ENCODE peak calls at places on chromosomes 3 and 15, in four cellular contexts. L is GM12878, M is A549, S is K562. Y is an unnamed sample.

GRCh38 chr3:193248848-193249468 is 7.9 kb downstream of the PLAAT1 start:
- DNase-seq in L (no peak), M (no peak), S (no peak), Y (no peak)

GRCh38 chr15:87120555-87120954 is 1040.9 kb downstream of the AGBL1 start:
- DNase-seq in M (no peak), L (no peak), S (no peak), Y (no peak)

GRCh38 chr3:100264242-100264641 is 3.5 kb downstream of the TBC1D23 start:
- DNase-seq in S (no peak), L (no peak), M (no peak), Y (no peak)

GRCh38 chr3:195250473-195251251 is 20.3 kb downstream of the XXYLT1 start:
- DNase-seq in L (no peak), S (no peak), M (no peak), Y (no peak)

GRCh38 chr3:195907730-195908438 is 467 bp downstream of the TNK2 start:
- DNase-seq in S (peak; percentile 54), L (peak; percentile 38), M (peak; percentile 32), Y (no peak)

GRCh38 chr3:124149774-124150173 is 157.8 kb upstream of the ROPN1 start:
- DNase-seq in L (no peak), S (no peak), M (no peak), Y (no peak)

GRCh38 chr3:157175678-157176077 is 15.7 kb upstream of the CCNL1 start:
- DNase-seq in S (peak; percentile 38), M (peak; percentile 26), L (no peak), Y (no peak)

GRCh38 chr3:111035316-111035715 is 36.3 kb upstream of the NECTIN3 start:
- DNase-seq in L (no peak), M (no peak), S (no peak), Y (no peak)

GRCh38 chr3:156431334-156432121 is 123.4 kb downstream of the SSR3 start:
- DNase-seq in L (no peak), M (no peak), S (no peak), Y (no peak)

GRCh38 chr3:184884359-184885017 is 72.5 kb downstream of the VPS8 start:
- DNase-seq in S (no peak), M (no peak), L (peak; percentile 55), Y (no peak)

GRCh38 chr3:134754768-134755559 is 40.1 kb upstream of the EPHB1 start:
- DNase-seq in L (no peak), M (peak; percentile 19), S (peak; percentile 39), Y (peak; percentile 29)

GRCh38 chr15:45157974-45158373 is 28.2 kb downstream of the DUOX1 start:
- DNase-seq in M (no peak), S (no peak), L (no peak), Y (no peak)

GRCh38 chr3:43161684-43162512 is 56.0 kb upstream of the POMGNT2 start:
- DNase-seq in S (no peak), M (peak; percentile 31), L (no peak), Y (peak; percentile 24)
- TF ChIP-seq POLR2AphosphoS2 in S (no peak), M (no peak), L (no peak), Y (no peak)

DNA sequence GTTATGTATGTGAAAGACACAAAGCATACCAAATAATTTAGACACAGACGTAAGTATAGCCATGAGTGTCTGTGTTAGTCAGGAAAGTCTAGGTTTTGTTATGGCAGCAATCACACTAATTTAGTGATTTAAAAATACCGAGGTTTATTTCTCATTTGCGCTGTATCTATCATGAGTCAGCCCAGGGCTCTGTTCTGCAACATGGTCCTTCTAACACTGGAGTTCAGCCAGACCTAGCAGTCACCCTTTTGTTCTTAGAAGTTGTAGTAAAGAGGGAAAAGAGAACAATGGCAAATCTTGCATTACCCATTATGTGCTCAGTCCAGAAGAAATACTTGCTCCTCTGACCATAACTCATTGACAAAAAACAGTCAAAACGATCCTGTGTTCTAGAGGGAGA is 311.5 kb downstream of the NLGN1 start:
- DNase-seq in M (no peak), S (no peak), L (no peak), Y (no peak)
- TF ChIP-seq POLR2AphosphoS2 in M (no peak), S (no peak), L (no peak), Y (no peak)

DNA sequence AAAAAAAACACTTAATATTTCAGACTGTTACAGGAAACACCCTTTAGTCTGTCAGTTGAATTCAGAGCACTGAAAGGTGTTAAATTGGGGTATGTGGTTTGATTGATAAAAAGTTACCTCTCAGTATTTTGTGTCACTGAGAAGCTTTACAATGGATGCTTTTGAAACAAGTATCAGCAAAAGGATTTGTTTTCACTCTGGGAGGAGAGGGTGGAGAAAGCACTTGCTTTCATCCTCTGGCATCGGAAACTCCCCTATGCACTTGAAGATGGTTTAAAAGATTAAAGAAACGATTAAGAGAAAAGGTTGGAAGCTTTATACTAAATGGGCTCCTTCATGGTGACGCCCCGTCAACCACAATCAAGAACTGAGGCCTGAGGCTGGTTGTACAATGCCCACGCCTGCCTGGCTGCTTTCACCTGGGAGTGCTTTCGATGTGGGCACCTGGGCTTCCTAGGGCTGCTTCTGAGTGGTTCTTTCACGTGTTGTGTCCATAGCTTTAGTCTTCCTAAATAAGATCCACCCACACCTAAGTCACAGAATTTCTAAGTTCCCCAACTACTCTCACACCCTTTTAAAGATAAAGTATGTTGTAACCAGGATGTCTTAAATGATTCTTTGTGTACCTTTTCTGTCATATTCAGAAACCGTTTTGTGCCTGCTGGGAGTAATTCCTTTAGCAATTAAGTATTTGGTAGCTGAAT is 17.9 kb downstream of the TMEM43 start:
- DNase-seq in L (no peak), S (no peak), M (no peak), Y (no peak)
- TF ChIP-seq POLR2AphosphoS2 in L (no peak), S (no peak), M (no peak), Y (no peak)

GRCh38 chr15:26804063-26804804 is 31.4 kb upstream of the GABRB3 start:
- DNase-seq in S (no peak), M (no peak), L (no peak), Y (no peak)

GRCh38 chr15:26806574-26806973 is 33.7 kb upstream of the GABRB3 start:
- DNase-seq in S (no peak), M (no peak), L (no peak), Y (no peak)

GRCh38 chr15:26805470-26805869 is 32.6 kb upstream of the GABRB3 start:
- DNase-seq in S (no peak), M (no peak), L (no peak), Y (no peak)

GRCh38 chr15:26807517-26808427 is 34.9 kb upstream of the GABRB3 start:
- DNase-seq in M (no peak), S (no peak), L (no peak), Y (no peak)

GRCh38 chr15:26806161-26806560 is 33.3 kb upstream of the GABRB3 start:
- DNase-seq in S (no peak), L (no peak), M (no peak), Y (no peak)
- TF ChIP-seq POLR2AphosphoS2 in S (no peak), L (no peak), M (no peak), Y (no peak)

DNA sequence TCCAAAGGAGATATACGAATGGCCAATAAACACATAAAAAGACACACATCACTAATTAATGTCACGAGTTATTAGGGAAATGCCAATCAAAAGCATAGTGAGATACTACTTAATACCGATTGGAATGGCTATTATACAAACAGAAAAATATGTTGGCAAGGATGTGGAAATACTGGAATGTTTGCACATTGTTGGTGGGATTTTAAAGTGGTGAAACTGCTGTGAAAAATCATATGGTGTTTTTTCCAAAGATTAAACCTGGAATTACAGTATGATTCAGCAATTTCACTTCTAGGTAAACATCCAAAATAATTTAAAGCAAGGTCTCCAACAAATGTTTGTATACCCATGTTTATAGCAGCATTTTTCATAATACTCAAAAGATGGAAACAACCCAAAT is 765.5 kb downstream of the VGLL3 start:
- DNase-seq in L (no peak), M (peak; percentile 57), S (no peak), Y (no peak)
- TF ChIP-seq POLR2AphosphoS2 in L (no peak), M (no peak), S (no peak), Y (no peak)

Y was measured in HepG2.